ENCODE peak calls at places on chromosomes 1 and 21, in four cellular contexts. One of them, this sample, is unnamed.
A peak's percentile ranks its signal among the peaks of the same experiment; 100 is the strongest.

GRCh38 chr1:4512622-4513021 is 141.8 kb upstream of the AJAP1 start:
- DNase-seq in kidney tubule cell: no peak
- DNase-seq in COR-L47: no peak
- DNase-seq in NCI-H69: no peak
- DNase-seq in this sample: peak; percentile 66

GRCh38 chr1:90135306-90135705 is 140.4 kb downstream of the ZNF326 start:
- DNase-seq in kidney tubule cell: no peak
- DNase-seq in COR-L47: no peak
- DNase-seq in NCI-H69: peak; percentile 52
- DNase-seq in this sample: peak; percentile 13

GRCh38 chr1:19007491-19008441 is 51.3 kb upstream of the IFFO2 start:
- DNase-seq in COR-L47: no peak
- DNase-seq in NCI-H69: no peak
- DNase-seq in kidney tubule cell: no peak
- DNase-seq in this sample: no peak

GRCh38 chr1:30197616-30197934 is 525.8 kb downstream of the MATN1 start:
- DNase-seq in NCI-H69: no peak
- DNase-seq in kidney tubule cell: no peak
- DNase-seq in COR-L47: no peak
- DNase-seq in this sample: peak; percentile 53

GRCh38 chr1:9247894-9248293 is 13.3 kb downstream of the H6PD start:
- DNase-seq in COR-L47: no peak
- DNase-seq in kidney tubule cell: no peak
- DNase-seq in NCI-H69: no peak
- DNase-seq in this sample: no peak

GRCh38 chr1:200028586-200029034 is 1.1 kb downstream of the NR5A2 start:
- DNase-seq in NCI-H69: peak; percentile 67
- DNase-seq in COR-L47: no peak
- DNase-seq in kidney tubule cell: no peak
- DNase-seq in this sample: peak; percentile 28

GRCh38 chr1:119470958-119471357 is 36.1 kb upstream of the HSD3B1 start:
- DNase-seq in NCI-H69: no peak
- DNase-seq in COR-L47: no peak
- DNase-seq in kidney tubule cell: no peak
- DNase-seq in this sample: no peak

GRCh38 chr1:96579639-96580038 is 141.9 kb upstream of the PTBP2 start:
- DNase-seq in kidney tubule cell: peak; percentile 43
- DNase-seq in COR-L47: no peak
- DNase-seq in NCI-H69: no peak
- DNase-seq in this sample: no peak

GRCh38 chr21:23394458-23394857 is 2212.8 kb downstream of the MRPL39 start:
- DNase-seq in COR-L47: no peak
- DNase-seq in NCI-H69: no peak
- DNase-seq in kidney tubule cell: no peak
- DNase-seq in this sample: no peak

GRCh38 chr1:112271270-112271669 is 124.7 kb upstream of the CTTNBP2NL start:
- DNase-seq in COR-L47: no peak
- DNase-seq in kidney tubule cell: no peak
- DNase-seq in NCI-H69: no peak
- DNase-seq in this sample: no peak

GRCh38 chr1:108877324-108877812 is 583 bp downstream of the GPSM2 start:
- DNase-seq in NCI-H69: peak; percentile 71
- DNase-seq in kidney tubule cell: peak; percentile 50
- DNase-seq in COR-L47: peak; percentile 10
- DNase-seq in this sample: peak; percentile 57

GRCh38 chr1:33822396-33822795 is 41.5 kb upstream of the HMGB4 start:
- DNase-seq in NCI-H69: no peak
- DNase-seq in COR-L47: no peak
- DNase-seq in kidney tubule cell: no peak
- DNase-seq in this sample: no peak

GRCh38 chr1:204647114-204647804 is 38.3 kb downstream of the LRRN2 start:
- DNase-seq in NCI-H69: peak; percentile 83
- DNase-seq in COR-L47: no peak
- DNase-seq in kidney tubule cell: peak; percentile 80
- DNase-seq in this sample: peak; percentile 87

GRCh38 chr1:4614371-4615137 is 39.9 kb upstream of the AJAP1 start:
- DNase-seq in NCI-H69: no peak
- DNase-seq in COR-L47: no peak
- DNase-seq in kidney tubule cell: no peak
- DNase-seq in this sample: no peak

GRCh38 chr21:46188226-46189212 is 4.3 kb upstream of the SPATC1L start:
- DNase-seq in NCI-H69: no peak
- DNase-seq in COR-L47: no peak
- DNase-seq in kidney tubule cell: peak; percentile 77
- DNase-seq in this sample: peak; percentile 82

GRCh38 chr1:162193201-162193600 is 123.7 kb downstream of the NOS1AP start:
- DNase-seq in NCI-H69: peak; percentile 24
- DNase-seq in COR-L47: no peak
- DNase-seq in kidney tubule cell: no peak
- DNase-seq in this sample: no peak

GRCh38 chr1:48610628-48611542 is 138.9 kb upstream of the SPATA6 start:
- DNase-seq in kidney tubule cell: no peak
- DNase-seq in COR-L47: peak; percentile 26
- DNase-seq in NCI-H69: peak; percentile 78
- DNase-seq in this sample: peak; percentile 41

GRCh38 chr1:181076852-181077251 is 11.6 kb upstream of the IER5 start:
- DNase-seq in COR-L47: no peak
- DNase-seq in NCI-H69: no peak
- DNase-seq in kidney tubule cell: no peak
- DNase-seq in this sample: no peak